ENCODE peak calls at places on chromosomes 1 and 21, in four cellular contexts. O is K562, I is HCT116, C is HepG2. N is an unnamed sample.

GRCh38 chr1:78713249-78713648 is 63.6 kb downstream of the IFI44 start:
- DNase-seq in O (no peak), I (no peak), C (no peak), N (no peak)

GRCh38 chr1:107171378-107171777 is 30.5 kb downstream of the NTNG1 start:
- DNase-seq in O (no peak), I (no peak), C (no peak), N (no peak)

GRCh38 chr1:179178965-179179364 is 50.5 kb downstream of the ABL2 start:
- DNase-seq in O (no peak), I (no peak), C (no peak), N (no peak)

GRCh38 chr1:49052102-49052501 is 275.4 kb upstream of the BEND5 start:
- DNase-seq in O (no peak), I (no peak), C (no peak), N (no peak)

GRCh38 chr1:182781849-182782586 is 7.6 kb upstream of the NPL start:
- DNase-seq in O (peak; percentile 84), I (peak; percentile 48), C (peak; percentile 28), N (peak; percentile 30)

GRCh38 chr1:79207331-79207730 is 200.8 kb upstream of the ADGRL4 start:
- DNase-seq in O (no peak), I (no peak), C (no peak), N (no peak)

GRCh38 chr1:151238467-151238739 is 16.1 kb upstream of the PSMD4 start:
- DNase-seq in O (no peak), I (no peak), C (no peak), N (no peak)

GRCh38 chr1:155882235-155882634 is 22.9 kb downstream of the SYT11 start:
- DNase-seq in O (no peak), I (no peak), C (no peak), N (no peak)

GRCh38 chr1:204575221-204576190 is 59.3 kb downstream of the MDM4 start:
- DNase-seq in O (no peak), I (no peak), C (no peak), N (no peak)

GRCh38 chr1:19010995-19011696 is 54.7 kb upstream of the IFFO2 start:
- DNase-seq in O (peak; percentile 18), I (peak; percentile 94), C (peak; percentile 95), N (peak; percentile 96)

GRCh38 chr1:109061183-109061582 is 14.6 kb downstream of the TAF13 start:
- DNase-seq in O (no peak), I (no peak), C (no peak), N (no peak)

GRCh38 chr1:9371391-9371935 is 78.8 kb downstream of the SPSB1 start:
- DNase-seq in O (no peak), I (no peak), C (peak; percentile 11), N (no peak)

GRCh38 chr21:34157456-34158025 is 84.2 kb downstream of the MRPS6 start:
- DNase-seq in O (no peak), I (no peak), C (no peak), N (no peak)

GRCh38 chr1:111354584-111354983 is 63.9 kb downstream of the CHIA start:
- DNase-seq in O (no peak), I (no peak), C (no peak), N (no peak)

GRCh38 chr1:118902299-118903270 is 85.6 kb downstream of the TBX15 start:
- DNase-seq in O (no peak), I (no peak), C (no peak), N (no peak)

GRCh38 chr21:21247441-21247840 is 249.2 kb downstream of the NCAM2 start:
- DNase-seq in O (no peak), I (no peak), C (no peak), N (no peak)

GRCh38 chr1:67590329-67590728 is 94.7 kb upstream of the GADD45A start:
- DNase-seq in O (peak; percentile 27), I (no peak), C (no peak), N (no peak)

GRCh38 chr1:198643001-198643400 is 4.2 kb downstream of the PTPRC start:
- DNase-seq in O (no peak), I (no peak), C (no peak), N (no peak)
- H3K4me1 ChIP-seq in O (peaks cover 2% of the 10 kb centered on the region), I (no peaks in the 10 kb centered on the region), C (no peaks in the 10 kb centered on the region), N (no peaks in the 10 kb centered on the region)

GRCh38 chr21:31713973-31714740 is 17.8 kb downstream of the SCAF4 start:
- DNase-seq in O (peak; percentile 81), I (no peak), C (no peak), N (no peak)
- TF ChIP-seq TCF7L2 in O (no peak), I (no peak), C (no peak), N (no peak)

DNA sequence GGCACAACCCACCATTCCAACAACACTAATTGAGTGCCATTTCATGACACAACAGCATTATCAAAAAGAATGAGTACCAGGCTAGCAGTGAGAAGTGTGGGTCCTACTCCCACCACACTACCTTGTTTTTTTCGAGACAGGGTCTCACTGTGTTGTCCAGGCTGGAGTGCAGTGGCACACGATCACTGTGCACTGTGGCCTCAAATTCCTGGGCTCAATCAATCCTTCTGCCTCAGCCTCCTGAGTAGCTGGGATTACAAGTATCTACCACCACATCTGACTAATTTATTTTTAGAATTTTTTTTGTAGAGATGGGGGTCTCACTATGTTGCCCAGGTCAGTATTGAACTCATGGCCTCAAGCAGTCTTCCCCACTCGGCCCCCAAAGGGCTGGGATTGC is 30.7 kb downstream of the CD247 start:
- DNase-seq in O (no peak), I (no peak), C (no peak), N (no peak)
- H3K4me1 ChIP-seq in O (no peaks in the 10 kb centered on the region), I (no peaks in the 10 kb centered on the region), C (no peaks in the 10 kb centered on the region), N (no peaks in the 10 kb centered on the region)

GRCh38 chr1:212466437-212466836 is 33.7 kb downstream of the NENF start:
- DNase-seq in O (no peak), I (no peak), C (no peak), N (no peak)
- TF ChIP-seq TCF7L2 in O (no peak), I (no peak), C (no peak), N (no peak)

GRCh38 chr1:234722904-234723588 is 113.1 kb upstream of the IRF2BP2 start:
- DNase-seq in O (peak; percentile 65), I (peak; percentile 79), C (peak; percentile 82), N (no peak)
- H3K4me1 ChIP-seq in O (peaks cover 69% of the 10 kb centered on the region), I (peaks cover 46% of the 10 kb centered on the region), C (peaks cover 97% of the 10 kb centered on the region), N (peaks cover 83% of the 10 kb centered on the region)

DNA sequence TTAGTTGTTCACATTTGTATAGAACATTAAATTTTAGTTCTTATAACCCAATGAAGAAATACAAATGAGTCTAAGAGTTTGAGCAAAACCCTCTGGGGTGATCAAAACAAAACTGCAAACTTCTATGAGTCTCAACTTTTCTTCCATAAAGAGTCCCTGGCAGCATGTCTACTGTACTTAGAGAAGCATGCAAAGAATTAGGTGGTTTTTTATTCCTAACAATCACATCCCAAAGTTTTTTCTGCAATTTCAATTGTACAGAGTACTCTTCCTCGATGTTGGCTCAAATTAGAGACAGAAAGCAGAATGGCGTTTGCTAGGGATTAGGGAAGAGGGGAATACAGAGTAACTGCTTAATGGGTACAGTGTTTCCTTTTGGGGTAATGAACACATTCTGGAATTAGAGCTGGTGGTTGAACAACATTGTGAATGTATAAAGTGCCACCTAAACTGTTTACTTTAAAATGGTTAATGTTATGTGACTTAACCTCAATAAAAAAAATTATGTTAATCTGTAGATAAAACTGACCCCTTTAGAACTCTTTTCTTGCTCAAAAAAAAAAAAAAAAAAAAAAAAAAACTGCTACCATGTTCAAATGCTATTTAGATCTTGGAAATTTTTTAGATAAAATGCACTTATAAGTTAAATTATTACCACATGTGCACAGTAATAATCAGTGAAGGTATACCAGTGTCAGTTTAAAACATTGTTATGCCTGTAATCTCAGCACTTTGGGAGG is 4.8 kb downstream of the RC3H1 start:
- DNase-seq in O (no peak), I (no peak), C (no peak), N (no peak)
- TF ChIP-seq TCF7L2 in O (no peak), I (no peak), C (no peak), N (no peak)

GRCh38 chr1:207752456-207753132 is 740 bp downstream of the CD46 start:
- DNase-seq in O (peak; percentile 60), I (no peak), C (peak; percentile 87), N (no peak)

GRCh38 chr1:207754011-207754410 is 2.2 kb downstream of the CD46 start:
- DNase-seq in O (no peak), I (no peak), C (no peak), N (no peak)

GRCh38 chr1:207753611-207754010 is 1.8 kb downstream of the CD46 start:
- DNase-seq in O (no peak), I (no peak), C (no peak), N (no peak)

GRCh38 chr1:207755846-207756692 is 4.2 kb downstream of the CD46 start:
- DNase-seq in O (no peak), I (no peak), C (no peak), N (peak; percentile 22)

DNA sequence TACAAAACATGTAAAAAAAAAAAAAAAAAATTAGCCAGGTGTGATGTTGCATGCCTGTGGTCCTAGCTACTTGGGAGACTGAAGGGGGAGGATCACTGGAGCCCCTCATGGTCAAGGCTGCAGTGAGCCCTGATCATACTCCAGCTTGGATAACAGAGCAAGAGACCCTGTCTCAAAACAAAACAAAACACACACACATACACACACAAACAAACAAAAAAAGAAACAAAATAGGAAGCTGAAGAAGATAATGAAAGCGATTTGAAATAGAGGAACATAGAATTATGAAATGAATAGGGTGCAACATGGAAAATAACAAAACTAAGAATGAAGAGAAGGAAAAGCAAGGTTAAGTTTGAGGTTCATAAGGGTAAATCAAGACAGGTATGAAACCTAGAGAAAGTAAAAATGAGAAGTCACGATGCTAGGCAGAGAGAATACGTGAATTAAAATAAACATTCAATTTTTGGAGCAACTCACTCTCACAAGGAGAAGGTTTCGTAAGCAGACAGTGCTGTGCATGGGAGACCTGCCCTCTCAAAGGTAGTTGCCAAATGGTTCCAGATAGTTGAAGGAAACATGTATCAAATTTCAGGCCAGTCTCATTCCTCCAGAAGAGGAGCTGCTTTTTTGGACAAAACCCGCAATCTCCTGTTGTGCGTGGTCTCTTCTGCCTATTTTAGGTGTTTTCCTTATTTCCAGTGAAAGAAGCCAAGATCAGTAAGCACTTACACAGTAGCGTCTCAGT is 3.3 kb downstream of the CD46 start:
- DNase-seq in O (no peak), I (no peak), C (no peak), N (no peak)
- H3K4me1 ChIP-seq in O (peaks cover 29% of the 10 kb centered on the region), I (peaks cover 9% of the 10 kb centered on the region), C (peaks cover 43% of the 10 kb centered on the region), N (peaks cover 20% of the 10 kb centered on the region)

N was measured in Panc1.